ENCODE peak calls at places on chromosomes 5 and 9, in ten cellular contexts. I, W, T, V, M, H, A, U, Z and C are unnamed samples.

GRCh38 chr9:109886050-109886449 is 106.1 kb downstream of the PALM2AKAP2 start:
- DNase-seq in I (no peak), W (no peak), T (no peak), V (no peak), M (peak), H (no peak), A (peak), U (no peak), Z (no peak), C (no peak)

GRCh38 chr5:118952992-118953651 is 35.2 kb downstream of the DTWD2 start:
- DNase-seq in I (no peak), W (no peak), T (no peak), V (no peak), M (no peak), H (no peak), A (no peak), U (no peak), Z (no peak), C (no peak)

GRCh38 chr5:79832911-79833310 is 143.3 kb downstream of the CMYA5 start:
- DNase-seq in I (no peak), W (peak), T (no peak), V (no peak), M (no peak), H (no peak), A (no peak), U (no peak), Z (no peak), C (no peak)

GRCh38 chr5:68227532-68228160 is 12.1 kb downstream of the PIK3R1 start:
- DNase-seq in I (no peak), W (no peak), T (no peak), V (no peak), M (no peak), H (no peak), A (no peak), U (no peak), Z (no peak), C (no peak)

GRCh38 chr5:78008356-78008967 is 232.3 kb upstream of the TBCA start:
- DNase-seq in I (peak), W (no peak), T (no peak), V (no peak), M (peak), H (no peak), A (no peak), U (no peak), Z (no peak), C (no peak)

GRCh38 chr5:177537389-177538361 is 16.7 kb downstream of the FAM193B start:
- DNase-seq in I (peak), W (no peak), T (peak), V (no peak), M (no peak), H (no peak), A (peak), U (peak), Z (no peak), C (peak)

GRCh38 chr5:103258957-103259704 is 568 bp downstream of the MACIR start:
- DNase-seq in I (peak), W (peak), T (peak), V (peak), M (peak), H (peak), A (peak), U (peak), Z (no peak), C (peak)

GRCh38 chr5:168356592-168356991 is 65.1 kb downstream of the WWC1 start:
- DNase-seq in I (no peak), W (no peak), T (no peak), V (no peak), M (no peak), H (no peak), A (no peak), U (peak), Z (no peak), C (no peak)

GRCh38 chr5:40397976-40398375 is 281.7 kb upstream of the PTGER4 start:
- DNase-seq in I (no peak), W (no peak), T (no peak), V (no peak), M (no peak), H (no peak), A (no peak), U (no peak), Z (no peak), C (no peak)

GRCh38 chr5:83711982-83712601 is 8.6 kb downstream of the HAPLN1 start:
- DNase-seq in I (peak), W (no peak), T (no peak), V (peak), M (peak), H (no peak), A (no peak), U (no peak), Z (peak), C (peak)

GRCh38 chr9:76901801-76902200 is 4.1 kb downstream of the PRUNE2 start:
- DNase-seq in I (no peak), W (no peak), T (no peak), V (peak), M (no peak), H (no peak), A (no peak), U (peak), Z (no peak), C (no peak)

GRCh38 chr5:159104058-159104651 is 4.4 kb upstream of the EBF1 start:
- DNase-seq in I (peak), W (peak), T (peak), V (no peak), M (no peak), H (no peak), A (peak), U (peak), Z (no peak), C (peak)

GRCh38 chr5:88364991-88365390 is 96.3 kb upstream of the TMEM161B start:
- DNase-seq in I (no peak), W (no peak), T (no peak), V (no peak), M (no peak), H (no peak), A (no peak), U (no peak), Z (no peak), C (no peak)

GRCh38 chr5:175715627-175716522 is 58.0 kb downstream of the HRH2 start:
- DNase-seq in I (no peak), W (peak), T (no peak), V (peak), M (no peak), H (no peak), A (no peak), U (peak), Z (no peak), C (no peak)

GRCh38 chr9:85971731-85972130 is 30.8 kb downstream of the NAA35 start:
- DNase-seq in I (no peak), W (no peak), T (no peak), V (no peak), M (no peak), H (no peak), A (no peak), U (no peak), Z (no peak), C (no peak)

GRCh38 chr5:77358566-77359205 is 133.4 kb downstream of the WDR41 start:
- DNase-seq in I (no peak), W (no peak), T (peak), V (no peak), M (no peak), H (no peak), A (no peak), U (no peak), Z (no peak), C (peak)

GRCh38 chr5:108700928-108701327 is 46.8 kb upstream of the FER start:
- DNase-seq in I (no peak), W (no peak), T (no peak), V (no peak), M (no peak), H (no peak), A (no peak), U (no peak), Z (no peak), C (no peak)

GRCh38 chr9:35956646-35957045 is 1.3 kb downstream of the OR2S2 start:
- DNase-seq in I (no peak), W (no peak), T (no peak), V (no peak), M (no peak), H (no peak), A (no peak), U (no peak), Z (no peak), C (no peak)

GRCh38 chr9:32136700-32137339 is 247.6 kb upstream of the ACO1 start:
- DNase-seq in I (no peak), W (no peak), T (no peak), V (no peak), M (no peak), H (no peak), A (no peak), U (no peak), Z (no peak), C (no peak)

GRCh38 chr5:150562832-150563231 is 54.9 kb downstream of the NDST1 start:
- DNase-seq in I (peak), W (no peak), T (no peak), V (peak), M (no peak), H (no peak), A (no peak), U (no peak), Z (peak), C (peak)

DNA sequence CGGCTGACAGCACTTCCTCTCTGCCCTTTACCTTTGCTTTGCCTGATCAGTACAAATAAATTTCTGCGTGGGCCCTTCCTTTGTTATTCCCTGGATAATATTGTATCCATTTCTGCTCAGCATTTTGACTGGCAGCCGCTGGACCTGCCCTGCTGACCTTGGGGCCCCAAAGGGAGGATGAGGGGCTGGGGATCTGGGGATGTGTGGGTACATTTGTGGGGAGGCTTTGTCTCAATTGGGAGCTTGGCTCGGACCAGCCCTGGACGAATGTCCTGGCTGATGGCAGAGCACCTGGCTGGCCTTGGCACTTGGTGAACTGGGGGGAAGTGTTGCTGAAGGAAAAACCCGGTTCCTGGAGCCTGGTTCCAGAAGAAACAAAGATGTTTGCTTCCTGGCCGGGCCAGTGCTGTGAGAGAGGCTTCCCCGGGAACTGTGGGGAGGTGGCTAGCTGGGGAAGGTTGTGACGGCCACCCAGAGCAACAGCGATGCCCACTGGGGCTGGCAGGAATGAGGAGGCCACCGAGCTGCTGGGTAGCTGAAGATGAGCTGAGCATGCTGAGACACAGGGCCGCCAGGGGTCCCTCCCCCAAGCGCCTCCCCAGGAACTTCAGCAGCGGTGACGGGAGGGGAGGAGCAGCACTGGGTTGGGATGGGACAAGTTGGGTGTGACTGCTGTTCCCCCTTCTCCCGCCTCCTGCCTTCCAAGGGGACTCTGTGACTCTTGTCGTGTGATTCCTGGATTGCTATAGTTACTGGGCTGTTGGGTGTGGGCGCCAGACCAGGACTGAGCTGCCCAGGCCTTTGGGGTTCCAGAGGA is 8.4 kb downstream of the LMX1B start:
- DNase-seq in I (no peak), W (no peak), T (no peak), V (no peak), M (no peak), H (no peak), A (no peak), U (no peak), Z (no peak), C (no peak)
- H3K4me3 ChIP-seq in I (no peak), W (no peak), T (no peak), V (no peak), M (no peak), H (no peak), A (no peak), U (no peak), Z (no peak), C (no peak)

DNA sequence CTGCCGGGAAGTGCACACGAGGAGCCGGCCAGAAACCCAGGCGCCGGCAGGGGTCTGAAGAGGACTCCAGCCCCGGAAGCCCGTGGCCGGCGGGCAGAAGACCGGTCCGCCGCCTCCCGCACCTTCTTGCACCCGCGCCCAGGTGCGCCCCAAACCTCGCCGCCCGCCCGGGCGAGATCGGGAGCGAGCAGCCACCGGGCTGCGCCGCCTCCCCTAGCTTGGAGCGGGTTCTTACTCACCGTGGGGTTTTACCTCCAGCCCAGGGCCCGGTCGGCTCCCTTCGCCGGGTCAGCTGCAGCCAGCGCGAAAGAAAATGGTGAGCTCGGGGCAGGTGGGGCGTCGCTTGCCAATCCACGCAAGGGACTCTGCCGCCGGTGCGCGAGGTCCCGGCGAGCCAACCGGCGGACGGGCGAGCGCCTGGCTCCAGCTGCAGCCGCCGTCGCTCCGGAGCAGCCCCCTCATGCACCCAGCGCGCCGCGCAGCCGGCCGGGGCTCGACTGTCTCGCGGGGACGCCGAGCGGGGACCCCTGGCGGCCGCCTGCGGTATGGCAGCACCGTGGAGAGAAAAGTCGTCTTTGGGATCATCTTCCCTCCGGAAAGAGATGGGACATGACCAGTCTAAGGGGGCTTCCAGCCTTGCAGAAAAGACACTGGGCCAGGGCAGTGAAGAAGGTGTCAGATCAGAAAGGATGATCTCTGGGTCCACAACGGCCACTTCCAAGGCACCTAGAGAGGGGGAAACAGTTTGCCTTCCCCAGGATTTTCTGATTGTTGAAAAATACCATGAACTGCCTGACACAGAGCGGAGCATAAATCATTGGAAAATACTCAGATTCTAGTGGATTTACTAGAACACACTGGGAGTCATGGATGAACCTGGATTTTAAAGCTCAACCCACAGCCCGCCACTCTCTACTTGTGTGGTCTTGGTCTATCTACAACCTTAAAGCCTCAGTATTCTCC is at the start of gene MOB3B:
- DNase-seq in I (peak), W (peak), T (peak), V (peak), M (peak), H (peak), A (peak), U (peak), Z (peak), C (peak)
- TF ChIP-seq POLR2A in I (peak), W (no peak), T (peak), V (peak), M (peak), H (peak), A (no peak), U (no peak), Z (peak), C (no peak)

GRCh38 chr9:113352006-113352405 is 2.7 kb downstream of the BSPRY start:
- DNase-seq in I (no peak), W (no peak), T (no peak), V (no peak), M (no peak), H (no peak), A (no peak), U (no peak), Z (no peak), C (no peak)

GRCh38 chr9:113349434-113350337 is at the start of gene BSPRY:
- DNase-seq in I (peak), W (no peak), T (no peak), V (peak), M (peak), H (no peak), A (no peak), U (no peak), Z (no peak), C (no peak)

GRCh38 chr9:113350937-113351336 is 1.6 kb downstream of the BSPRY start:
- DNase-seq in I (no peak), W (no peak), T (no peak), V (no peak), M (no peak), H (no peak), A (no peak), U (no peak), Z (no peak), C (no peak)

GRCh38 chr9:113349044-113349433 is 302 bp upstream of the BSPRY start:
- DNase-seq in I (no peak), W (no peak), T (no peak), V (no peak), M (no peak), H (no peak), A (no peak), U (no peak), Z (no peak), C (no peak)

DNA sequence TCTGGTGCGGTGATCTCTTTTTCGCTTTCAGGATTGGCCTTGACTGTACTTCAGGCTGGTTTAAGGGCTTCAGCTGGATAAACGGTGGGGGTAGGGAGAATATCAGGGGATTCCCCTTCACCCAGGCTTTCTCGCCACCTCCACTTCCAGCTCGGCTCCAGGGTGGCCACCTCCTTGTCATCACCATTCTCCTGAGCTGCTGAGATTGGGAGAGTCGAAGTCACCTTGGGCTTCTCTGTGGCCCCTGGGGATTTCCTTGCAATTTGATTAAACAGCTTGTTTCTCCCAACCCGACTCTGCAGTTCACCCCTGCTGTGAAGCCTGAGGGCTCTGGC is 964 bp downstream of the BSPRY start:
- DNase-seq in I (no peak), W (no peak), T (no peak), V (no peak), M (peak), H (no peak), A (no peak), U (no peak), Z (no peak), C (no peak)
- H3K4me3 ChIP-seq in I (no peak), W (no peak), T (no peak), V (peak), M (peak), H (peak), A (peak), U (peak), Z (peak), C (no peak)

GRCh38 chr5:72467421-72467820 is 39.8 kb downstream of the ZNF366 start:
- DNase-seq in I (no peak), W (no peak), T (no peak), V (no peak), M (no peak), H (no peak), A (no peak), U (no peak), Z (no peak), C (no peak)

GRCh38 chr5:72467987-72468386 is 39.2 kb downstream of the ZNF366 start:
- DNase-seq in I (no peak), W (no peak), T (no peak), V (no peak), M (no peak), H (no peak), A (no peak), U (no peak), Z (no peak), C (no peak)

GRCh38 chr5:72465068-72465467 is 42.1 kb downstream of the ZNF366 start:
- DNase-seq in I (no peak), W (no peak), T (no peak), V (no peak), M (no peak), H (peak), A (no peak), U (no peak), Z (no peak), C (no peak)

GRCh38 chr5:72464071-72464470 is 43.1 kb downstream of the ZNF366 start:
- DNase-seq in I (no peak), W (no peak), T (no peak), V (no peak), M (no peak), H (no peak), A (no peak), U (no peak), Z (no peak), C (no peak)

DNA sequence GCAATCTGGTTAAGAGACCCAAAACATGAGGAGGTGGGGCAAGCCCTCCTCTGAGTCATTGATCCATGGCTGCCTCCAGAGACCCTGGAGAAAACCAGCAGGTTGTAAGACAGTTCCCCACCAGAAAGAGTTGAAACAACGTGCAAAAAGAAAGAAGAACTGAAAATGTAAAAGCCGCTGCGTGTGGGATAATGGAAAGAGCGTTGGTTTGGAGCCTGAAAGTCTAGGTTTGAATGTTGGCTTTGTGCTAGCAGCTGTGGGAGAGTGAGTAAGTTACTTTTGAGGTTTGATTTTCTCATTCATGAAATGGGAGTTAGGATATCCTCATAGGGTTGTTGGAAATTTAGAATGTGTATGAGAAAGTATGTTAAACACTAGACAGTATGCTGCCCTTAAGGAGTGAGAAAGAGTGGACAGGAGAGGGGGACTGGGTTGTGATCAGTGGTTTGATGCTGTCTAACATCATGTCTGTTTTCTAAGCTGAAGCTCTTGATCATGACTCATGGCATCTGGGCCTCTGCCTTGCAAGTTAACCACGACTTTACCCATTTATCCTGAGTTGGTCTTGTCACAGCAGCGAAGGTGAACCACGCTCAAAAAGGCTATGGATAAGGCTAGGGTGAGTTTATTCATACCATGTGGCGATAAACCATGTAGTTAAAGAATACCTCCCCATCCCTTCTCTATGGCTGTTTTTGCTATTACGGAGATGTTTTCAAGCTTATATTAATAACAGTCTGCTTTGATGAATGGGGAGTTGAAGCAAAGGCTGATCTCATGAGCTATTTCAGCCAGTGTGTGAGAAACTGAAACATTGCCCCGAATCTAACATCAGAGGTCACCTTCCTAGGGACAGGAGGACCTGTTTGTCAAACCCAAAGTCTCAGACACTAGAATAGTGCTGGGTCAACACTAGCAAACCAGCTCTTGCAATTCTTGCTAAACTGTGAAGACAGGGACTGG is 41.3 kb downstream of the ZNF366 start:
- DNase-seq in I (no peak), W (no peak), T (no peak), V (no peak), M (no peak), H (no peak), A (no peak), U (no peak), Z (no peak), C (no peak)
- TF ChIP-seq POLR2A in I (no peak), W (no peak), T (no peak), V (no peak), M (no peak), H (no peak), A (no peak), U (no peak), Z (no peak), C (no peak)